ENCODE peak calls at places on chromosomes 7 and 10, in ten cellular contexts. Y, N, C, G, A, H, J, W, O and M are unnamed samples.

GRCh38 chr10:28243923-28244322 is 58.9 kb downstream of the MPP7 start:
- DNase-seq in Y (no peak), N (no peak), C (no peak), G (no peak), A (no peak), H (no peak), J (no peak), W (no peak), O (no peak), M (no peak)

GRCh38 chr7:91692800-91693199 is 187.7 kb downstream of the MTERF1 start:
- DNase-seq in Y (no peak), N (no peak), C (peak; percentile 20), G (no peak), A (no peak), H (no peak), J (peak; percentile 57), W (no peak), O (no peak), M (no peak)

GRCh38 chr10:69383485-69384089 is 33.1 kb downstream of the TACR2 start:
- DNase-seq in Y (no peak), N (no peak), C (no peak), G (no peak), A (no peak), H (no peak), J (peak; percentile 56), W (no peak), O (no peak), M (no peak)

GRCh38 chr7:84452618-84453017 is 258.0 kb upstream of the SEMA3A start:
- DNase-seq in Y (no peak), N (no peak), C (no peak), G (no peak), A (no peak), H (no peak), J (no peak), W (no peak), O (no peak), M (no peak)

GRCh38 chr10:44628921-44629320 is 244.0 kb upstream of the CXCL12 start:
- DNase-seq in Y (no peak), N (no peak), C (peak; percentile 39), G (no peak), A (peak; percentile 89), H (no peak), J (peak; percentile 94), W (peak; percentile 23), O (no peak), M (no peak)

GRCh38 chr10:102718220-102718619 is 3.8 kb downstream of the SFXN2 start:
- DNase-seq in Y (no peak), N (no peak), C (no peak), G (peak; percentile 27), A (no peak), H (no peak), J (peak; percentile 70), W (peak; percentile 69), O (no peak), M (no peak)

GRCh38 chr7:16261100-16261499 is 160.2 kb downstream of the CRPPA start:
- DNase-seq in Y (no peak), N (no peak), C (no peak), G (no peak), A (no peak), H (no peak), J (no peak), W (no peak), O (no peak), M (no peak)

GRCh38 chr7:5396542-5396941 is 27.1 kb downstream of the TNRC18 start:
- DNase-seq in Y (peak; percentile 23), N (peak; percentile 77), C (no peak), G (no peak), A (no peak), H (peak; percentile 54), J (peak; percentile 23), W (no peak), O (peak; percentile 79), M (peak; percentile 83)

GRCh38 chr10:101489355-101489754 is 98.7 kb downstream of the POLL start:
- DNase-seq in Y (no peak), N (no peak), C (peak; percentile 10), G (no peak), A (no peak), H (no peak), J (peak; percentile 12), W (no peak), O (no peak), M (no peak)

GRCh38 chr7:90165724-90166123 is 11.5 kb downstream of the STEAP1 start:
- DNase-seq in Y (no peak), N (no peak), C (no peak), G (no peak), A (no peak), H (no peak), J (no peak), W (peak; percentile 10), O (no peak), M (no peak)

GRCh38 chr10:18793951-18794350 is 134.7 kb downstream of the ARL5B start:
- DNase-seq in Y (no peak), N (no peak), C (no peak), G (no peak), A (no peak), H (peak; percentile 6), J (peak; percentile 5), W (peak; percentile 45), O (no peak), M (no peak)

GRCh38 chr10:61731638-61732037 is 68.9 kb downstream of the CABCOCO1 start:
- DNase-seq in Y (no peak), N (no peak), C (no peak), G (no peak), A (no peak), H (no peak), J (no peak), W (no peak), O (no peak), M (no peak)

GRCh38 chr10:61730671-61731070 is 67.9 kb downstream of the CABCOCO1 start:
- DNase-seq in Y (no peak), N (no peak), C (no peak), G (no peak), A (no peak), H (no peak), J (no peak), W (no peak), O (no peak), M (no peak)

GRCh38 chr10:61732635-61733278 is 70.0 kb downstream of the CABCOCO1 start:
- DNase-seq in Y (no peak), N (no peak), C (no peak), G (no peak), A (no peak), H (no peak), J (no peak), W (no peak), O (no peak), M (no peak)

GRCh38 chr10:61733358-61733940 is 70.7 kb downstream of the CABCOCO1 start:
- DNase-seq in Y (no peak), N (no peak), C (no peak), G (no peak), A (no peak), H (peak; percentile 47), J (peak; percentile 73), W (peak; percentile 71), O (no peak), M (peak; percentile 64)

DNA sequence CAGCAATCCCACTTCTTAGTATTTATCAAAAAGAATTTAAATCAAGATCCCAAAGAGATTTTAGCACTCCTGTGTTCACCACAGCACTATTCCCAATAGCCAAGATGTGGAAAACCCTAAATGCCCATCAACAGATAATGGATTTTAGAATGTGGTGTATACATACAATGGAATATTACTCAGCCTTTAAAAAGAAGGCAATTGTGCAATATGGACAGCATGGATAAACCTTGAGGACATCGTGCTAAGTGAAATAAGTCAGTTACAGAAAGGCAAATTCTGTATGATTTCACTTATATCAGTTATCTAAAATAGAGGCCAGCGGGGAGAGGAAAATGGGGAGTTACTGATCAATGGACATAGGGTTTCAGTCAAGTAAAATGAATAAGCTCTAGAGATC is 66.9 kb downstream of the CABCOCO1 start:
- DNase-seq in Y (no peak), N (no peak), C (no peak), G (no peak), A (no peak), H (no peak), J (no peak), W (no peak), O (no peak), M (no peak)
- TF ChIP-seq CTCF in Y (no peak), N (no peak), C (no peak), G (no peak), A (no peak), H (no peak), J (no peak), W (no peak), O (no peak), M (no peak)

GRCh38 chr7:153388611-153389010 is 629.1 kb downstream of the ACTR3B start:
- DNase-seq in Y (no peak), N (no peak), C (no peak), G (no peak), A (no peak), H (no peak), J (no peak), W (no peak), O (no peak), M (no peak)
- TF ChIP-seq CTCF in Y (no peak), N (no peak), C (no peak), G (no peak), A (no peak), H (no peak), J (no peak), W (no peak), O (no peak), M (no peak)

DNA sequence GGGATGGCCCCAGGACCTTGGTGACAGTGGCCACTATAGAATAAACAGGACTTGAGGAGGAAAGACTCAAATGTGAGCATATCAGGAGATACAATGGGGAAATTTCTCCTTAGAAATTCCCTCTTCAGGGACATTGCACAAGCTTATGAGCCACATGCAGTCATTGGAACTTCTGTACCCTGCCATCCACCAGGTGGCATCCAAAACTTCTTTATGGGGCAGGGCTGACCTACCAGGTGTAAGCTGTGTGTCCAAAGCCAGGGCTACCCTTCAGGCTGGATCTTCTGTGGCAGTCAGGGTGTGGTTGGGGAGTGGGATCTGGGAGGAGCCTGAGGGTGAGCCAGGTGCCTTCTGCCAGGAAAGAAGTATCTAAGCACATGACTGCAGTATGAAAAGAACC is 36.6 kb upstream of the LRRC18 start:
- DNase-seq in Y (no peak), N (no peak), C (no peak), G (peak; percentile 30), A (no peak), H (peak; percentile 18), J (peak; percentile 7), W (peak; percentile 28), O (no peak), M (peak; percentile 46)
- TF ChIP-seq CTCF in Y (peak; percentile 37), N (no peak), C (peak; percentile 36), G (no peak), A (peak; percentile 38), H (peak; percentile 48), J (no peak), W (peak; percentile 39), O (no peak), M (no peak)

DNA sequence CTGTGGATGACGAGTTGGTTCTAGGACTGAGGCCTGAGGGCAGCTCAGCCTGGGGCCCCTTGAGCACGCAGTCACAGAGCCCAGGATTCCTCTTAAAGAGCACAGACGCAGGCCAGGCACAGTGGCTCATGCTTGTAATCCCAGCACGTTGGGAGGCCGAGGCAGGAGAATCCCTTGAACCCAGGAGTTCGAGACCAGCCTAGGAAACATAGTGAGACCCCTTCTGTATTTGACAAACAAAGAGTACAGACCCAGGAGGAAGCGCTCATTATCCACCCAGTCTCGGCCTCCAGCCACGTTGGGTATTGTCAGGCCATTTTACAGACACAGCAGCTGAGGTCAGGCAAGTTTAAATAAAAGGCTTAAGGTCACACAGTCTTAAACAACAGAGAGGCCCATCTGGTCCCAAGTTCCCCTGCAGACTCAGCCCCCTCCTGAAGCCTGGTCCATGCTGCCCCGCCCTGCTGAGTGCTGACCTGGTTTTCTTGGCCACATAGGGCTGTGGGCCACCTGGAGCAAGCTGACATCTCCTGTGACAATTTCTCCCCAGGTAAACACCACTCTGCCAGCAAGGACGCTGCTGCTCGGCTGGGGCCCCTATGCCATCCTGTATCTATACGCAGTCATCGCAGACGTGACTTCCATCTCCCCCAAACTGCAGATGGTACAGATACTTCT is 12.6 kb downstream of the RGR start:
- DNase-seq in Y (no peak), N (no peak), C (no peak), G (no peak), A (no peak), H (no peak), J (no peak), W (no peak), O (no peak), M (no peak)
- TF ChIP-seq CTCF in Y (no peak), N (no peak), C (no peak), G (no peak), A (no peak), H (no peak), J (no peak), W (no peak), O (no peak), M (no peak)